ENCODE peak calls at places on chromosomes 12 and 14, in six cellular contexts. S is upper lobe of right lung, X is brain microvascular endothelial cell, I is B cell, G is AG04450, D is endothelial cell. Q is an unnamed sample.

GRCh38 chr14:76500011-76500410 is 124.1 kb downstream of the ESRRB start:
- DNase-seq in S (no peak), X (no peak), I (no peak), G (no peak), D (no peak), Q (no peak)

GRCh38 chr14:20548414-20549158 is 12.3 kb downstream of the RNASE9 start:
- DNase-seq in S (no peak), X (no peak), I (no peak), G (no peak), D (no peak), Q (no peak)

GRCh38 chr12:115149685-115150378 is 465.9 kb upstream of the TBX3 start:
- DNase-seq in S (no peak), X (peak; percentile 21), I (no peak), G (peak; percentile 95), D (no peak), Q (no peak)

GRCh38 chr14:58744951-58745350 is 107.2 kb downstream of the DACT1 start:
- DNase-seq in S (no peak), X (no peak), I (no peak), G (no peak), D (no peak), Q (no peak)

GRCh38 chr12:116474331-116474730 is 84.8 kb upstream of the MAP1LC3B2 start:
- DNase-seq in S (no peak), X (no peak), I (no peak), G (no peak), D (no peak), Q (no peak)

GRCh38 chr12:96438330-96438729 is 38.1 kb upstream of the CDK17 start:
- DNase-seq in S (no peak), X (no peak), I (no peak), G (no peak), D (no peak), Q (no peak)

GRCh38 chr12:122141911-122142725 is 31.9 kb downstream of the IL31 start:
- DNase-seq in S (no peak), X (no peak), I (peak; percentile 8), G (no peak), D (no peak), Q (no peak)

GRCh38 chr14:50822501-50823042 is 8.4 kb downstream of the NIN start:
- DNase-seq in S (no peak), X (no peak), I (no peak), G (no peak), D (no peak), Q (peak; percentile 32)

GRCh38 chr12:1916396-1917171 is 1.9 kb downstream of the CACNA2D4 start:
- DNase-seq in S (no peak), X (no peak), I (no peak), G (no peak), D (no peak), Q (no peak)

GRCh38 chr12:3632256-3633240 is 120.4 kb downstream of the CRACR2A start:
- DNase-seq in S (no peak), X (no peak), I (no peak), G (no peak), D (no peak), Q (peak; percentile 14)

GRCh38 chr12:107818984-107819383 is 44.5 kb downstream of the ASCL4 start:
- DNase-seq in S (no peak), X (peak; percentile 60), I (no peak), G (no peak), D (no peak), Q (no peak)

GRCh38 chr12:48618541-48618940 is 48.7 kb upstream of the LALBA start:
- DNase-seq in S (no peak), X (peak; percentile 77), I (peak; percentile 56), G (peak; percentile 26), D (peak; percentile 82), Q (peak; percentile 87)

GRCh38 chr12:54596526-54596946 is 8.1 kb upstream of the PPP1R1A start:
- DNase-seq in S (peak; percentile 75), X (peak; percentile 66), I (no peak), G (peak; percentile 29), D (peak; percentile 77), Q (peak; percentile 71)

GRCh38 chr14:63564318-63564717 is 21.1 kb upstream of the PPP2R5E start:
- DNase-seq in S (no peak), X (no peak), I (no peak), G (no peak), D (no peak), Q (no peak)

GRCh38 chr12:51450816-51451215 is 26.2 kb downstream of the SLC4A8 start:
- DNase-seq in S (no peak), X (no peak), I (no peak), G (no peak), D (no peak), Q (no peak)

GRCh38 chr12:80829767-80830166 is 108.0 kb downstream of the LIN7A start:
- DNase-seq in S (no peak), X (no peak), I (no peak), G (no peak), D (no peak), Q (no peak)

GRCh38 chr12:53051058-53051880 is 1.4 kb downstream of the TNS2 start:
- DNase-seq in S (peak; percentile 82), X (peak; percentile 63), I (peak; percentile 3), G (no peak), D (no peak), Q (no peak)

GRCh38 chr12:91180577-91180976 is 2.0 kb downstream of the DCN start:
- DNase-seq in S (no peak), X (peak; percentile 30), I (no peak), G (no peak), D (no peak), Q (no peak)

GRCh38 chr12:1844223-1844622 is 23.9 kb downstream of the LRTM2 start:
- DNase-seq in S (peak; percentile 38), X (no peak), I (no peak), G (no peak), D (no peak), Q (no peak)

GRCh38 chr14:50560929-50561280 is 960 bp downstream of the ATL1 start:
- DNase-seq in S (peak; percentile 93), X (peak; percentile 54), I (peak; percentile 28), G (peak; percentile 36), D (peak; percentile 26), Q (peak; percentile 74)

GRCh38 chr12:111446044-111446581 is 40.4 kb downstream of the SH2B3 start:
- DNase-seq in S (no peak), X (no peak), I (no peak), G (peak; percentile 30), D (peak; percentile 78), Q (no peak)

GRCh38 chr12:14613718-14614117 is 46.0 kb upstream of the PLBD1 start:
- DNase-seq in S (no peak), X (no peak), I (peak; percentile 37), G (no peak), D (no peak), Q (no peak)

GRCh38 chr14:97851438-97851995 is 1054.3 kb downstream of the VRK1 start:
- DNase-seq in S (no peak), X (no peak), I (no peak), G (no peak), D (no peak), Q (no peak)

GRCh38 chr12:93274937-93275336 is 102.8 kb upstream of the NUDT4 start:
- DNase-seq in S (no peak), X (no peak), I (no peak), G (no peak), D (no peak), Q (no peak)

GRCh38 chr14:66396165-66396564 is 90.0 kb upstream of the CCDC196 start:
- DNase-seq in S (no peak), X (no peak), I (no peak), G (no peak), D (no peak), Q (no peak)
- TF ChIP-seq CTCF in S (no peak), X (no peak), I (no peak), G (no peak), D (no peak), Q (no peak)

DNA sequence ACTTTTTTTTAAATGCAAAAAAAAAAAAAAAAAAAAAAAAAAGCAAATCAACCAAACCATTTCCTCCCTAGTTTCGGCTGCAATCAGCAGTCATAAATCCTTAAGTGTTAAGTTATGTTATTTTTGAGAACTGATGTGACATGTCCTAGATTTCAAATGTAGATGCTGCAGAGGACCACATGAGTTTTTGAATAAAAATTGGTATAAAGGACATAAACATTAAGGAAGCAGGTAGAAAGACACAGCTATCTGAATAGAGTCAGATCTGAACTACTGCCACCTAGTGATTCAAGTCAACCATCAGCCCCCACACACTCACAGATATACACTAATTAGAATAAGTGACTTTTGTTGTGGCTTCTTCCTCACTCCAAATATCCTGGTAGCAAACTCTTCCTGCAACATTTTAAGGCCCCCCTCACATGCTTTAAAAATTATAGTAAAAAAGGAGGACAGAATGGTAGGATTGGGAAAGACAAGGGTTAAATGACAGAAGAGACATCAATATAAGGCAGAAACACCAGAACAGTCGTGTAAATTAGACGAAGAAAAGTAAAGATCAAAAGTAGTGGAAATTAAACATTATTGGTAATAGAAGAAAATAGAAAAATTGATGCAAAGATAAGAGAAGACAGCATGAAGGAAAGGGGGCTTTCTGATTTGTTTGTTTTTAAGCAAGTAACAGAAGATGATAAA is 394.5 kb upstream of the ATP2B1 start:
- DNase-seq in S (no peak), X (peak; percentile 38), I (peak; percentile 5), G (no peak), D (peak; percentile 6), Q (peak; percentile 39)
- TF ChIP-seq CTCF in S (peak; percentile 54), X (peak; percentile 67), I (peak; percentile 75), G (peak; percentile 73), D (peak; percentile 18), Q (peak; percentile 52)

DNA sequence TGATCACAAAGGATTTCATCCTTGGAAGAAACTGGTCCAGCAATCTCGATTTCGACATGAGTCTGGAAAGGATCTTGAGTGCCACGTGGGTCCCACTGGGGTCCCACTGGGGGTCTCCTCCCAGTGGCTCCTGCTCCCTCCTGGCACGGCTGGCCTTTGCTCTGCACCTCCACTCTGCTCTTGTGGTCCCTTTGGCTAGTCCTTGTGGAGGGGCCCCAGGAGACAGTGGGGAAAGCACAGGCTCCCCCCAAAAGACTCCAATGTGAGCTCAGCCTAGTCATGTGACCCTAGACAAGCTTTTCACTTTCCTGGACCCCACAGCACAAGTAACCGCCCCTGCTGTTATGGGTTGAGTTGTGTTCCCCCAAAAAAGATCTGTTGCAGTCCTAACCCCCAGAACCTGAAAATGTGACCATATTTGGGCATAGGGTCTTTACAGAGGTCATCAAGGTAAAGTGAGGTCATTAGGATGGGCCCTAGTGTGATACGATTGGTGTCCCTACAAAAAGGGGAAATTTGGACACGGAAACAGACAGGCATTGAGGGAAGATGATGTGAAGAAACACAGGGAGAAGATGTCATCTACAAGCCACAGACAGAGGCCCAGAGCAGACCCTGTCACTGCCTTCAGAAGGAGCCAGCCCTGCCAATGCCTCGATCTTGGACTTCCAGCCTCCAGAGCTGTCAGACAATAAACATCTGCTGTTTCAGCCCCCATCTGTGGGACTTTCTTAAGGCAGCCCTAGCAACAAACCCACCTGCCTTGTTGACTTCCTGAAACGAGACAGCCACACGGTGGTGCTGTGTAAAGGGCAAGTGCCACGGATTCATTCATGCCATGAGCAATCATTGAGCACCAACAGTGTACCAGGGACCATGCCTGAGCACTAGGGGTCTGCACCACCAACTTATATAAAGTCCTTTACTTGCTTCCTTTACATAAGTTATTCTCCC is 23.8 kb upstream of the PPP2R5C start:
- DNase-seq in S (no peak), X (no peak), I (no peak), G (no peak), D (no peak), Q (peak; percentile 68)
- TF ChIP-seq CTCF in S (peak; percentile 9), X (no peak), I (no peak), G (no peak), D (no peak), Q (no peak)

DNA sequence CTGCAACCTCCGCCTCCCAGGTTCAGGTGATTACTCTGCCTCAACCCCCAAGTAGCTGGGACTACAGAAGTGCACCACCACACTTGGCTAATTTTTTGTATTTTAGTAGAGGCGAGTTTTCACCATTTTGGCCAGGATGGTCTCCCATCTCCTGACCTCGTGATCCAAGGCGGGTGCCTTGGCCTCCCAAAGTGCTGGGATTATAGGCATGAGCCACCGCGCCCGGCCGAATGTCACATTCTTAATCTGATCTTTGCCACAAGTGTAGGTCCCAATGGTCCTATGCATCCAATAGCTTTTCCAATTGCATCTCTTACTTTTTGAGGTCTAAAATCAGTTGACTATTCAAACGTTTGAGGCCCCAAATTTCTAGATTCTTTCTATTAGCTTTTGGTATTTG is 676.0 kb downstream of the SLC16A7 start:
- DNase-seq in S (no peak), X (no peak), I (no peak), G (no peak), D (no peak), Q (no peak)
- TF ChIP-seq CTCF in S (no peak), X (no peak), I (no peak), G (no peak), D (no peak), Q (no peak)

Q was measured in activated CD8-positive, alpha-beta T cell treated with anti-CD3 and anti-CD28 coated beads for 36 hours.